ENCODE peak calls at places on chromosomes 11 and 22, in six cellular contexts. One of them, this sample, is unnamed.

GRCh38 chr11:61495801-61496601 is 12.5 kb upstream of the LRRC10B start:
- DNase-seq in GM13977: no peak
- DNase-seq in mucosa of gallbladder: no peak
- DNase-seq in bronchial epithelial cell: no peak
- DNase-seq in NCI-H510A treated with DMSO at 0.1 percent for 48 hours: peak; percentile 88
- DNase-seq in H54: no peak
- DNase-seq in this sample: no peak

GRCh38 chr11:33344611-33345010 is 87.4 kb downstream of the HIPK3 start:
- DNase-seq in GM13977: no peak
- DNase-seq in mucosa of gallbladder: no peak
- DNase-seq in bronchial epithelial cell: no peak
- DNase-seq in NCI-H510A treated with DMSO at 0.1 percent for 48 hours: no peak
- DNase-seq in H54: no peak
- DNase-seq in this sample: peak; percentile 15

GRCh38 chr11:6635082-6635932 is 16.1 kb upstream of the TPP1 start:
- DNase-seq in GM13977: no peak
- DNase-seq in mucosa of gallbladder: peak; percentile 32
- DNase-seq in bronchial epithelial cell: no peak
- DNase-seq in NCI-H510A treated with DMSO at 0.1 percent for 48 hours: no peak
- DNase-seq in H54: peak; percentile 50
- DNase-seq in this sample: no peak

GRCh38 chr11:12088047-12088481 is 22.3 kb upstream of the MICAL2 start:
- DNase-seq in GM13977: no peak
- DNase-seq in mucosa of gallbladder: no peak
- DNase-seq in bronchial epithelial cell: peak; percentile 82
- DNase-seq in NCI-H510A treated with DMSO at 0.1 percent for 48 hours: no peak
- DNase-seq in H54: no peak
- DNase-seq in this sample: no peak

GRCh38 chr11:68840661-68841653 is 759 bp downstream of the CPT1A start:
- DNase-seq in GM13977: peak; percentile 60
- DNase-seq in mucosa of gallbladder: peak; percentile 49
- DNase-seq in bronchial epithelial cell: no peak
- DNase-seq in NCI-H510A treated with DMSO at 0.1 percent for 48 hours: peak; percentile 44
- DNase-seq in H54: peak; percentile 49
- DNase-seq in this sample: peak; percentile 44

GRCh38 chr22:37817705-37818311 is 5.4 kb upstream of the GALR3 start:
- DNase-seq in GM13977: peak; percentile 95
- DNase-seq in mucosa of gallbladder: peak; percentile 83
- DNase-seq in bronchial epithelial cell: peak; percentile 44
- DNase-seq in NCI-H510A treated with DMSO at 0.1 percent for 48 hours: peak; percentile 73
- DNase-seq in H54: peak; percentile 83
- DNase-seq in this sample: peak; percentile 79

GRCh38 chr11:120632579-120632978 is 121.0 kb downstream of the GRIK4 start:
- DNase-seq in GM13977: peak; percentile 64
- DNase-seq in mucosa of gallbladder: no peak
- DNase-seq in bronchial epithelial cell: no peak
- DNase-seq in NCI-H510A treated with DMSO at 0.1 percent for 48 hours: no peak
- DNase-seq in H54: no peak
- DNase-seq in this sample: peak; percentile 53

GRCh38 chr22:19178659-19179471 is at the start of gene SLC25A1:
- DNase-seq in GM13977: peak; percentile 98
- DNase-seq in mucosa of gallbladder: peak; percentile 94
- DNase-seq in bronchial epithelial cell: peak; percentile 67
- DNase-seq in NCI-H510A treated with DMSO at 0.1 percent for 48 hours: peak; percentile 54
- DNase-seq in H54: peak; percentile 73
- DNase-seq in this sample: peak; percentile 94

GRCh38 chr11:106818416-106818815 is 199.9 kb downstream of the GUCY1A2 start:
- DNase-seq in GM13977: no peak
- DNase-seq in mucosa of gallbladder: no peak
- DNase-seq in bronchial epithelial cell: no peak
- DNase-seq in NCI-H510A treated with DMSO at 0.1 percent for 48 hours: no peak
- DNase-seq in H54: no peak
- DNase-seq in this sample: no peak

GRCh38 chr11:33703234-33703633 is 2.6 kb upstream of the C11orf91 start:
- DNase-seq in GM13977: no peak
- DNase-seq in mucosa of gallbladder: no peak
- DNase-seq in bronchial epithelial cell: no peak
- DNase-seq in NCI-H510A treated with DMSO at 0.1 percent for 48 hours: no peak
- DNase-seq in H54: no peak
- DNase-seq in this sample: no peak

GRCh38 chr11:78949976-78950690 is 375.5 kb upstream of the NARS2 start:
- DNase-seq in GM13977: no peak
- DNase-seq in mucosa of gallbladder: no peak
- DNase-seq in bronchial epithelial cell: no peak
- DNase-seq in NCI-H510A treated with DMSO at 0.1 percent for 48 hours: no peak
- DNase-seq in H54: no peak
- DNase-seq in this sample: no peak

GRCh38 chr22:29480512-29481264 is 670 bp downstream of the NEFH start:
- DNase-seq in GM13977: no peak
- DNase-seq in mucosa of gallbladder: peak; percentile 12
- DNase-seq in bronchial epithelial cell: peak; percentile 14
- DNase-seq in NCI-H510A treated with DMSO at 0.1 percent for 48 hours: no peak
- DNase-seq in H54: no peak
- DNase-seq in this sample: no peak

GRCh38 chr11:133712235-133712634 is 133.1 kb downstream of the SPATA19 start:
- DNase-seq in GM13977: no peak
- DNase-seq in mucosa of gallbladder: no peak
- DNase-seq in bronchial epithelial cell: no peak
- DNase-seq in NCI-H510A treated with DMSO at 0.1 percent for 48 hours: no peak
- DNase-seq in H54: no peak
- DNase-seq in this sample: no peak

GRCh38 chr22:23888615-23889401 is 5.4 kb upstream of the MIF start:
- DNase-seq in GM13977: no peak
- DNase-seq in mucosa of gallbladder: no peak
- DNase-seq in bronchial epithelial cell: no peak
- DNase-seq in NCI-H510A treated with DMSO at 0.1 percent for 48 hours: no peak
- DNase-seq in H54: peak; percentile 23
- DNase-seq in this sample: no peak

GRCh38 chr11:33978376-33978775 is 73.2 kb upstream of the CAPRIN1 start:
- DNase-seq in GM13977: no peak
- DNase-seq in mucosa of gallbladder: no peak
- DNase-seq in bronchial epithelial cell: no peak
- DNase-seq in NCI-H510A treated with DMSO at 0.1 percent for 48 hours: no peak
- DNase-seq in H54: no peak
- DNase-seq in this sample: no peak

GRCh38 chr11:116193321-116194114 is 579.3 kb downstream of the BUD13 start:
- DNase-seq in GM13977: no peak
- DNase-seq in mucosa of gallbladder: peak; percentile 58
- DNase-seq in bronchial epithelial cell: peak; percentile 32
- DNase-seq in NCI-H510A treated with DMSO at 0.1 percent for 48 hours: peak; percentile 91
- DNase-seq in H54: no peak
- DNase-seq in this sample: no peak

This sample was measured in GM12865.